ENCODE peak calls at places on chromosomes 16 and 17, in ten cellular contexts. One of them, this sample, is unnamed.

GRCh38 chr16:80084614-80085013 is 456.2 kb upstream of the DYNLRB2 start:
- DNase-seq in tibial nerve: no peak
- DNase-seq in ovary: peak
- DNase-seq in IMR-90: no peak
- DNase-seq in ascending aorta: no peak
- DNase-seq in OCI-LY7: no peak
- DNase-seq in astrocyte: peak
- DNase-seq in esophagus squamous epithelium: no peak
- DNase-seq in cardiac muscle cell: peak
- DNase-seq in A673: peak
- DNase-seq in this sample: no peak

GRCh38 chr16:69741519-69741918 is 13.2 kb downstream of the NOB1 start:
- DNase-seq in tibial nerve: no peak
- DNase-seq in ovary: no peak
- DNase-seq in IMR-90: peak
- DNase-seq in ascending aorta: no peak
- DNase-seq in OCI-LY7: no peak
- DNase-seq in astrocyte: no peak
- DNase-seq in esophagus squamous epithelium: no peak
- DNase-seq in cardiac muscle cell: peak
- DNase-seq in A673: no peak
- DNase-seq in this sample: no peak

GRCh38 chr17:75636381-75637142 is 3.3 kb downstream of the SMIM5 start:
- DNase-seq in tibial nerve: no peak
- DNase-seq in ovary: no peak
- DNase-seq in IMR-90: no peak
- DNase-seq in ascending aorta: no peak
- DNase-seq in OCI-LY7: no peak
- DNase-seq in astrocyte: no peak
- DNase-seq in esophagus squamous epithelium: no peak
- DNase-seq in cardiac muscle cell: no peak
- DNase-seq in A673: no peak
- DNase-seq in this sample: no peak

GRCh38 chr17:82399601-82400101 is 18.5 kb upstream of the HEXD start:
- DNase-seq in tibial nerve: no peak
- DNase-seq in ovary: no peak
- DNase-seq in IMR-90: no peak
- DNase-seq in ascending aorta: no peak
- DNase-seq in OCI-LY7: no peak
- DNase-seq in astrocyte: no peak
- DNase-seq in esophagus squamous epithelium: no peak
- DNase-seq in cardiac muscle cell: no peak
- DNase-seq in A673: peak
- DNase-seq in this sample: no peak

GRCh38 chr16:48526058-48526957 is 83.7 kb downstream of the N4BP1 start:
- DNase-seq in tibial nerve: no peak
- DNase-seq in ovary: no peak
- DNase-seq in IMR-90: no peak
- DNase-seq in ascending aorta: no peak
- DNase-seq in OCI-LY7: peak
- DNase-seq in astrocyte: no peak
- DNase-seq in esophagus squamous epithelium: no peak
- DNase-seq in cardiac muscle cell: no peak
- DNase-seq in A673: no peak
- DNase-seq in this sample: no peak

GRCh38 chr16:70653809-70654771 is 7.7 kb downstream of the IL34 start:
- DNase-seq in tibial nerve: peak
- DNase-seq in ovary: peak
- DNase-seq in IMR-90: peak
- DNase-seq in ascending aorta: no peak
- DNase-seq in OCI-LY7: peak
- DNase-seq in astrocyte: peak
- DNase-seq in esophagus squamous epithelium: no peak
- DNase-seq in cardiac muscle cell: peak
- DNase-seq in A673: peak
- DNase-seq in this sample: peak

GRCh38 chr16:80816372-80816771 is 12.0 kb upstream of the CDYL2 start:
- DNase-seq in tibial nerve: no peak
- DNase-seq in ovary: no peak
- DNase-seq in IMR-90: no peak
- DNase-seq in ascending aorta: no peak
- DNase-seq in OCI-LY7: no peak
- DNase-seq in astrocyte: no peak
- DNase-seq in esophagus squamous epithelium: no peak
- DNase-seq in cardiac muscle cell: no peak
- DNase-seq in A673: no peak
- DNase-seq in this sample: no peak

GRCh38 chr16:48156790-48157209 is 1.0 kb upstream of the ABCC12 start:
- DNase-seq in tibial nerve: peak
- DNase-seq in ovary: peak
- DNase-seq in IMR-90: peak
- DNase-seq in ascending aorta: peak
- DNase-seq in OCI-LY7: peak
- DNase-seq in astrocyte: peak
- DNase-seq in esophagus squamous epithelium: peak
- DNase-seq in cardiac muscle cell: peak
- DNase-seq in A673: peak
- DNase-seq in this sample: peak

GRCh38 chr16:22353933-22354541 is 20.4 kb downstream of the CDR2 start:
- DNase-seq in tibial nerve: no peak
- DNase-seq in ovary: no peak
- DNase-seq in IMR-90: no peak
- DNase-seq in ascending aorta: no peak
- DNase-seq in OCI-LY7: no peak
- DNase-seq in astrocyte: peak
- DNase-seq in esophagus squamous epithelium: no peak
- DNase-seq in cardiac muscle cell: no peak
- DNase-seq in A673: no peak
- DNase-seq in this sample: no peak

GRCh38 chr17:41324180-41325075 is 8.9 kb upstream of the KRTAP17-1 start:
- DNase-seq in tibial nerve: no peak
- DNase-seq in ovary: no peak
- DNase-seq in IMR-90: peak
- DNase-seq in ascending aorta: no peak
- DNase-seq in OCI-LY7: no peak
- DNase-seq in astrocyte: no peak
- DNase-seq in esophagus squamous epithelium: no peak
- DNase-seq in cardiac muscle cell: no peak
- DNase-seq in A673: no peak
- DNase-seq in this sample: no peak
- TF ChIP-seq CTCF in tibial nerve: no peak
- TF ChIP-seq CTCF in ovary: no peak
- TF ChIP-seq CTCF in IMR-90: peak
- TF ChIP-seq CTCF in ascending aorta: no peak
- TF ChIP-seq CTCF in OCI-LY7: peak
- TF ChIP-seq CTCF in astrocyte: no peak
- TF ChIP-seq CTCF in esophagus squamous epithelium: no peak
- TF ChIP-seq CTCF in cardiac muscle cell: no peak
- TF ChIP-seq CTCF in A673: peak
- TF ChIP-seq CTCF in this sample: peak

DNA sequence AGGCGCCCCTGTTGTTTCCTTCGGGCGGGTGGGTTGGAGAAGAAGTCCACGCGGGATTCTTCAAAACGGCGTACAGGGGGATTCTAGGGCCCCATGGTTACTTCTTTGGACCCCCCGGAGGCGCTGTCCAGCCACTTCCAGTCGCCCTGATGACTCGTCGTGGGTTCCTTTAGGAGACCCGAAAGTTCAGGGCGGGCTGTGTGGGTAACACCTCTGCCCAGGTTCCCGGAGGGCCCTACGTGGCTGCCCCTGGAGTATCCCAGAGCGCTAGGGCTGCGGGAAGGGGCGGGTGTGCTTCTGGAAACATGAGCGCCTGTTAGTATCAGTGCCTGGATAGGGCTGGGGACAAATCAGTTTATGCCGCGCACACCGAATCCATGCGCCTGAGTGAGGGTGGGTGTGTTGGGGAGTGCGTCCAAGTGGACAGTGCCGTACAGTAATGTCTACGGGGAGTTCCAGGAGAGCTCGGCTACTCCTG is 602 bp upstream of the HIC1 start:
- DNase-seq in tibial nerve: no peak
- DNase-seq in ovary: peak
- DNase-seq in IMR-90: peak
- DNase-seq in ascending aorta: no peak
- DNase-seq in OCI-LY7: no peak
- DNase-seq in astrocyte: no peak
- DNase-seq in esophagus squamous epithelium: no peak
- DNase-seq in cardiac muscle cell: peak
- DNase-seq in A673: peak
- DNase-seq in this sample: no peak
- H3K4me3 ChIP-seq in tibial nerve: peak
- H3K4me3 ChIP-seq in ovary: peak
- H3K4me3 ChIP-seq in IMR-90: peak
- H3K4me3 ChIP-seq in ascending aorta: peak
- H3K4me3 ChIP-seq in OCI-LY7: peak
- H3K4me3 ChIP-seq in astrocyte: peak
- H3K4me3 ChIP-seq in esophagus squamous epithelium: peak
- H3K4me3 ChIP-seq in cardiac muscle cell: peak
- H3K4me3 ChIP-seq in A673: peak
- H3K4me3 ChIP-seq in this sample: peak

DNA sequence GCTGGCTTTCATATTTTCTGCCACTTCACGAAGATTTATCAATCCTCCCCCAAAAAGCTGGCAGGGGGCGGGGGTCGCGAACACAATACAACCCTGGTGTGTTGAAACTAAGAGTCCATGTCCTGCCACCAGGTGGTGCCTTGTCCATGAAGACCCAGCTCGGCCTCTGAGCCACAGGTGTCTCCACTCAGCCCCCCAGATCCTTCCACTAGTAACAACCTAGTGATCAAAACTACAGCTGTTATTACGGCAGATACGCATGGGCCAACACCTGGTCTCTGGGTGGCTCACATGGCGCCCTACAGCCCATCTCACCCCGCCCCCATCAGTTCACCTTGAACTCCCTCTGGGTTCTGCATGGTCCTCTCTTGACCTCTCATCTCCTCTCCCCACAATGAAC is 27.7 kb downstream of the USP7 start:
- DNase-seq in tibial nerve: no peak
- DNase-seq in ovary: no peak
- DNase-seq in IMR-90: no peak
- DNase-seq in ascending aorta: no peak
- DNase-seq in OCI-LY7: peak
- DNase-seq in astrocyte: no peak
- DNase-seq in esophagus squamous epithelium: no peak
- DNase-seq in cardiac muscle cell: peak
- DNase-seq in A673: no peak
- DNase-seq in this sample: no peak
- TF ChIP-seq CTCF in tibial nerve: no peak
- TF ChIP-seq CTCF in ovary: no peak
- TF ChIP-seq CTCF in IMR-90: peak
- TF ChIP-seq CTCF in ascending aorta: no peak
- TF ChIP-seq CTCF in OCI-LY7: no peak
- TF ChIP-seq CTCF in astrocyte: no peak
- TF ChIP-seq CTCF in esophagus squamous epithelium: no peak
- TF ChIP-seq CTCF in cardiac muscle cell: peak
- TF ChIP-seq CTCF in A673: no peak
- TF ChIP-seq CTCF in this sample: no peak

DNA sequence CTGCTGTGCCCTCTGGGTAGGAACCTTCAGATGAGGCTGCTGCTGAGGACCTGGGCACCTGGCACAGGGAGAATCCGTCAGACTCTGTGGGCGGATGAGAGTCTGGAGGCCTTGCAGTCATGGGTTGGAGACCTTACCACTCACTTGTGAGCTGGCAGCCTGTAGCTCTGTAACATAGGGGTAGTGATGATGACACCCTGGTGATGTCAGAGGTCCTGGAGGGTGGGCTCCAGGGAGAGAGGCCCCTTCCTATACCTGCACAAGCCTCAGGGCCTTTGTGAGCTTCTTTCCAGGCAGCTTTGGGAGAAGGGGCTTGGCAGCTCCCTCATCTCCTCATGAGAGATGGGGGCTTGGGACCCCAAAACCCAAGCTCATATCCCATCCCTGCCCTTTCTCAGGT is 1.6 kb downstream of the MIEF2 start:
- DNase-seq in tibial nerve: no peak
- DNase-seq in ovary: no peak
- DNase-seq in IMR-90: no peak
- DNase-seq in ascending aorta: no peak
- DNase-seq in OCI-LY7: no peak
- DNase-seq in astrocyte: no peak
- DNase-seq in esophagus squamous epithelium: no peak
- DNase-seq in cardiac muscle cell: no peak
- DNase-seq in A673: no peak
- DNase-seq in this sample: no peak
- H3K4me3 ChIP-seq in tibial nerve: no peak
- H3K4me3 ChIP-seq in ovary: no peak
- H3K4me3 ChIP-seq in IMR-90: no peak
- H3K4me3 ChIP-seq in ascending aorta: no peak
- H3K4me3 ChIP-seq in OCI-LY7: no peak
- H3K4me3 ChIP-seq in astrocyte: no peak
- H3K4me3 ChIP-seq in esophagus squamous epithelium: no peak
- H3K4me3 ChIP-seq in cardiac muscle cell: no peak
- H3K4me3 ChIP-seq in A673: no peak
- H3K4me3 ChIP-seq in this sample: no peak

GRCh38 chr16:14150796-14151195 is 79.7 kb downstream of the MRTFB start:
- DNase-seq in tibial nerve: no peak
- DNase-seq in ovary: no peak
- DNase-seq in IMR-90: no peak
- DNase-seq in ascending aorta: no peak
- DNase-seq in OCI-LY7: no peak
- DNase-seq in astrocyte: no peak
- DNase-seq in esophagus squamous epithelium: no peak
- DNase-seq in cardiac muscle cell: no peak
- DNase-seq in A673: no peak
- DNase-seq in this sample: no peak

GRCh38 chr16:14146445-14146844 is 75.3 kb downstream of the MRTFB start:
- DNase-seq in tibial nerve: no peak
- DNase-seq in ovary: no peak
- DNase-seq in IMR-90: no peak
- DNase-seq in ascending aorta: no peak
- DNase-seq in OCI-LY7: no peak
- DNase-seq in astrocyte: no peak
- DNase-seq in esophagus squamous epithelium: no peak
- DNase-seq in cardiac muscle cell: no peak
- DNase-seq in A673: no peak
- DNase-seq in this sample: no peak

GRCh38 chr16:14151256-14152030 is 80.3 kb downstream of the MRTFB start:
- DNase-seq in tibial nerve: no peak
- DNase-seq in ovary: no peak
- DNase-seq in IMR-90: no peak
- DNase-seq in ascending aorta: no peak
- DNase-seq in OCI-LY7: no peak
- DNase-seq in astrocyte: no peak
- DNase-seq in esophagus squamous epithelium: no peak
- DNase-seq in cardiac muscle cell: peak
- DNase-seq in A673: peak
- DNase-seq in this sample: no peak

GRCh38 chr16:14148016-14148415 is 76.9 kb downstream of the MRTFB start:
- DNase-seq in tibial nerve: no peak
- DNase-seq in ovary: no peak
- DNase-seq in IMR-90: peak
- DNase-seq in ascending aorta: no peak
- DNase-seq in OCI-LY7: no peak
- DNase-seq in astrocyte: no peak
- DNase-seq in esophagus squamous epithelium: no peak
- DNase-seq in cardiac muscle cell: no peak
- DNase-seq in A673: no peak
- DNase-seq in this sample: no peak

DNA sequence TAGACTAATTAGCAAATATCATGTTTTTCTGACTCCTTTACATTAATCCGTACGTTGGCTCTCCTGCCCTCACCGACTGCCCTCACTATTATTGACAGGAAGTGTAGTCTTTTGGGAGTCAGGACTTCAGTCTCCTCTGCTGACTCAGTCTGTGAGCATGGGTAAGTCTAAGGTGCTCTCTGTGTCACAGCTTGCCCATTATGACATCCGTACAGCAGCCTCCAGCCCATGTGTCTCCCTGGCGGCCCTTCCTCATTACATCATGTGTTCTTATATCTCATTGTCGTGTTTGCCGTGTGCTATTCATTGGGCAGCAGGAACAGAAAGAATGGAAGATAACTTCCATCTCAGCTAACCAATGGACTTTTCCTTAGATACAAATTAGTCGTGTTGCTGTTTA is 77.5 kb downstream of the MRTFB start:
- DNase-seq in tibial nerve: no peak
- DNase-seq in ovary: no peak
- DNase-seq in IMR-90: peak
- DNase-seq in ascending aorta: no peak
- DNase-seq in OCI-LY7: no peak
- DNase-seq in astrocyte: peak
- DNase-seq in esophagus squamous epithelium: no peak
- DNase-seq in cardiac muscle cell: peak
- DNase-seq in A673: no peak
- DNase-seq in this sample: no peak
- TF ChIP-seq CTCF in tibial nerve: no peak
- TF ChIP-seq CTCF in ovary: no peak
- TF ChIP-seq CTCF in IMR-90: no peak
- TF ChIP-seq CTCF in ascending aorta: no peak
- TF ChIP-seq CTCF in OCI-LY7: no peak
- TF ChIP-seq CTCF in astrocyte: no peak
- TF ChIP-seq CTCF in esophagus squamous epithelium: no peak
- TF ChIP-seq CTCF in cardiac muscle cell: no peak
- TF ChIP-seq CTCF in A673: no peak
- TF ChIP-seq CTCF in this sample: no peak